ENCODE peak calls at places on chromosomes 7 and 10, in four cellular contexts. Z is sciatic nerve, D is ELR, R is fibroblast of the aortic adventitia. U is an unnamed sample.

GRCh38 chr7:102284399-102284798 is 2.3 kb upstream of the SH2B2 start:
- DNase-seq in D (no peak), Z (no peak), R (no peak), U (no peak)

GRCh38 chr10:97648557-97649404 is 8.3 kb downstream of the PI4K2A start:
- DNase-seq in Z (no peak), D (peak; percentile 97), R (peak; percentile 91), U (peak; percentile 68)

GRCh38 chr7:158353606-158354570 is 233.7 kb downstream of the PTPRN2 start:
- DNase-seq in D (no peak), Z (no peak), R (no peak), U (peak; percentile 27)

GRCh38 chr7:47371733-47372368 is 210.1 kb downstream of the TNS3 start:
- DNase-seq in Z (peak; percentile 88), D (no peak), R (no peak), U (peak; percentile 73)

GRCh38 chr10:12193193-12193592 is 2.5 kb downstream of the NUDT5 start:
- DNase-seq in D (peak; percentile 46), Z (no peak), R (peak; percentile 56), U (no peak)

GRCh38 chr10:96814264-96814663 is 17.8 kb upstream of the LCOR start:
- DNase-seq in Z (no peak), D (peak; percentile 95), R (peak; percentile 66), U (peak; percentile 83)

GRCh38 chr7:108200326-108200725 is 70.2 kb upstream of the LAMB4 start:
- DNase-seq in Z (no peak), D (peak; percentile 54), R (no peak), U (no peak)

GRCh38 chr10:69901623-69902505 is 100.2 kb downstream of the COL13A1 start:
- DNase-seq in R (peak; percentile 51), Z (no peak), D (peak; percentile 66), U (peak; percentile 72)

GRCh38 chr7:99272476-99273045 is at the start of gene MYH16:
- DNase-seq in D (peak; percentile 62), Z (no peak), R (no peak), U (no peak)

GRCh38 chr10:112374724-112375541 is 1.0 kb downstream of the ACSL5 start:
- DNase-seq in Z (no peak), R (no peak), D (peak; percentile 47), U (no peak)

GRCh38 chr7:157302314-157302711 is 34.5 kb upstream of the DNAJB6 start:
- DNase-seq in D (peak; percentile 93), Z (no peak), R (no peak), U (peak; percentile 93)

GRCh38 chr7:35246819-35247218 is 7.1 kb downstream of the TBX20 start:
- DNase-seq in R (peak; percentile 34), Z (no peak), D (no peak), U (no peak)

GRCh38 chr7:49768254-49768653 is 5.2 kb upstream of the VWC2 start:
- DNase-seq in R (no peak), Z (no peak), D (no peak), U (no peak)

GRCh38 chr10:124989526-124989925 is 47.6 kb downstream of the ZRANB1 start:
- DNase-seq in Z (no peak), D (peak; percentile 73), R (no peak), U (no peak)

GRCh38 chr7:15703732-15704131 is 17.2 kb upstream of the MEOX2 start:
- DNase-seq in D (no peak), R (no peak), Z (no peak), U (no peak)

GRCh38 chr7:38171558-38172403 is 6.3 kb upstream of the STARD3NL start:
- DNase-seq in Z (no peak), D (no peak), R (no peak), U (no peak)

GRCh38 chr7:148727501-148728278 is 29.0 kb downstream of the CUL1 start:
- DNase-seq in Z (no peak), R (no peak), D (peak; percentile 60), U (no peak)

GRCh38 chr7:3440509-3440908 is 139.5 kb downstream of the SDK1 start:
- DNase-seq in Z (no peak), D (no peak), R (no peak), U (no peak)

GRCh38 chr10:91758303-91759146 is 39.7 kb upstream of the TNKS2 start:
- DNase-seq in R (peak; percentile 81), Z (no peak), D (peak; percentile 75), U (peak; percentile 19)

GRCh38 chr10:71836594-71836970 is 14.5 kb downstream of the PSAP start:
- DNase-seq in D (no peak), R (peak; percentile 44), Z (no peak), U (no peak)

GRCh38 chr10:132551093-132551807 is 13.7 kb downstream of the INPP5A start:
- DNase-seq in D (no peak), Z (peak; percentile 39), R (no peak), U (no peak)

GRCh38 chr7:149500201-149500600 is 2.6 kb upstream of the ZNF746 start:
- DNase-seq in R (no peak), D (no peak), Z (no peak), U (no peak)

GRCh38 chr7:73974101-73974947 is 53.6 kb upstream of the ELN start:
- DNase-seq in D (no peak), R (no peak), Z (peak; percentile 36), U (no peak)

GRCh38 chr7:55432937-55433784 is 68.0 kb downstream of the LANCL2 start:
- DNase-seq in D (peak; percentile 68), Z (no peak), R (peak; percentile 50), U (peak; percentile 48)

GRCh38 chr10:13490503-13490902 is 38.3 kb downstream of the BEND7 start:
- DNase-seq in D (no peak), R (no peak), Z (no peak), U (no peak)

GRCh38 chr7:112162161-112163020 is 43.8 kb downstream of the DOCK4 start:
- DNase-seq in Z (no peak), R (peak; percentile 59), D (peak; percentile 65), U (no peak)

GRCh38 chr7:134865001-134865845 is 85.8 kb downstream of the CALD1 start:
- DNase-seq in Z (no peak), D (peak; percentile 45), R (peak; percentile 66), U (no peak)